ENCODE peak calls at places on chromosomes 6 and 20, in ten cellular contexts. V, W, L, Y, U, I, A, J, Q and X are unnamed samples.
A peak's percentile ranks its signal among the peaks of the same experiment; 100 is the strongest.

GRCh38 chr6:165663736-165664552 is 903 bp upstream of the PDE10A start:
- DNase-seq in V (no peak), W (peak; percentile 50), L (no peak), Y (peak; percentile 24), U (peak; percentile 10), I (no peak), A (peak; percentile 68), J (no peak), Q (peak; percentile 4), X (no peak)

GRCh38 chr6:139765825-139766285 is 391.4 kb upstream of the CITED2 start:
- DNase-seq in V (no peak), W (no peak), L (no peak), Y (peak; percentile 44), U (no peak), I (peak; percentile 61), A (no peak), J (no peak), Q (peak; percentile 33), X (peak; percentile 60)

GRCh38 chr20:4045741-4046140 is 30.4 kb upstream of the RNF24 start:
- DNase-seq in V (no peak), W (no peak), L (no peak), Y (peak; percentile 60), U (no peak), I (peak; percentile 74), A (no peak), J (no peak), Q (peak; percentile 79), X (peak; percentile 51)

GRCh38 chr6:168919455-168920179 is 334.0 kb downstream of the THBS2 start:
- DNase-seq in V (no peak), W (no peak), L (no peak), Y (no peak), U (no peak), I (no peak), A (no peak), J (no peak), Q (no peak), X (no peak)

GRCh38 chr20:60073504-60073903 is 115.3 kb downstream of the CDH26 start:
- DNase-seq in V (no peak), W (no peak), L (no peak), Y (no peak), U (no peak), I (no peak), A (no peak), J (no peak), Q (no peak), X (no peak)

GRCh38 chr6:161367472-161367871 is 93.6 kb upstream of the AGPAT4 start:
- DNase-seq in V (no peak), W (no peak), L (peak; percentile 31), Y (no peak), U (no peak), I (no peak), A (no peak), J (no peak), Q (no peak), X (no peak)

GRCh38 chr6:165091121-165091785 is 218.2 kb downstream of the C6orf118 start:
- DNase-seq in V (no peak), W (no peak), L (no peak), Y (no peak), U (no peak), I (no peak), A (no peak), J (no peak), Q (peak; percentile 64), X (no peak)

GRCh38 chr6:26086214-26086613 is 1.0 kb upstream of the HFE start:
- DNase-seq in V (no peak), W (no peak), L (no peak), Y (no peak), U (no peak), I (no peak), A (no peak), J (peak; percentile 72), Q (no peak), X (no peak)

GRCh38 chr6:122494665-122495272 is 23.2 kb upstream of the SERINC1 start:
- DNase-seq in V (peak; percentile 36), W (no peak), L (no peak), Y (peak; percentile 36), U (no peak), I (no peak), A (no peak), J (no peak), Q (no peak), X (no peak)

GRCh38 chr20:62063981-62064787 is 1.5 kb downstream of the TAF4 start:
- DNase-seq in V (no peak), W (peak; percentile 60), L (no peak), Y (peak; percentile 27), U (no peak), I (peak; percentile 15), A (peak; percentile 62), J (no peak), Q (no peak), X (peak; percentile 11)

GRCh38 chr6:28212510-28213212 is 12.4 kb upstream of the ZSCAN9 start:
- DNase-seq in V (peak; percentile 58), W (no peak), L (peak; percentile 87), Y (peak; percentile 96), U (peak; percentile 82), I (peak; percentile 93), A (peak; percentile 78), J (no peak), Q (peak; percentile 86), X (peak; percentile 89)

GRCh38 chr6:18491303-18492090 is 104.3 kb downstream of the RNF144B start:
- DNase-seq in V (no peak), W (no peak), L (no peak), Y (peak; percentile 77), U (no peak), I (peak; percentile 55), A (no peak), J (no peak), Q (no peak), X (peak; percentile 10)

GRCh38 chr6:225121-225721 is 67.1 kb upstream of the DUSP22 start:
- DNase-seq in V (no peak), W (no peak), L (no peak), Y (peak; percentile 98), U (no peak), I (peak; percentile 15), A (no peak), J (peak; percentile 70), Q (no peak), X (no peak)

GRCh38 chr6:40928302-40928701 is 110.7 kb downstream of the UNC5CL start:
- DNase-seq in V (no peak), W (no peak), L (no peak), Y (no peak), U (no peak), I (no peak), A (no peak), J (no peak), Q (no peak), X (no peak)

GRCh38 chr20:5553194-5553815 is 196.9 kb upstream of the SHLD1 start:
- DNase-seq in V (no peak), W (no peak), L (no peak), Y (no peak), U (no peak), I (no peak), A (no peak), J (no peak), Q (no peak), X (no peak)
- H3K4me3 ChIP-seq in V (no peak overlapping the region), W (no peak overlapping the region), L (no peak overlapping the region), Y (no peak overlapping the region), U (no peak overlapping the region), I (no peak overlapping the region), A (no peak overlapping the region), J (no peak overlapping the region), Q (no peak overlapping the region), X (no peak overlapping the region)

GRCh38 chr6:159203304-159204005 is 34.3 kb downstream of the FNDC1 start:
- DNase-seq in V (no peak), W (no peak), L (no peak), Y (peak; percentile 1), U (peak; percentile 89), I (peak; percentile 96), A (no peak), J (no peak), Q (peak; percentile 98), X (peak; percentile 93)

GRCh38 chr6:159197251-159197650 is 28.1 kb downstream of the FNDC1 start:
- DNase-seq in V (no peak), W (no peak), L (no peak), Y (no peak), U (no peak), I (no peak), A (no peak), J (no peak), Q (no peak), X (no peak)

GRCh38 chr6:159196430-159196829 is 27.2 kb downstream of the FNDC1 start:
- DNase-seq in V (no peak), W (no peak), L (no peak), Y (no peak), U (no peak), I (no peak), A (no peak), J (no peak), Q (no peak), X (no peak)

GRCh38 chr6:159204605-159205004 is 35.4 kb downstream of the FNDC1 start:
- DNase-seq in V (no peak), W (no peak), L (no peak), Y (no peak), U (no peak), I (no peak), A (no peak), J (no peak), Q (no peak), X (no peak)

GRCh38 chr6:159201336-159201735 is 32.1 kb downstream of the FNDC1 start:
- DNase-seq in V (no peak), W (no peak), L (no peak), Y (no peak), U (no peak), I (no peak), A (no peak), J (no peak), Q (no peak), X (no peak)
- H3K4me3 ChIP-seq in V (no peak overlapping the region), W (no peak overlapping the region), L (no peak overlapping the region), Y (no peak overlapping the region), U (no peak overlapping the region), I (no peak overlapping the region), A (no peak overlapping the region), J (no peak overlapping the region), Q (no peak overlapping the region), X (no peak overlapping the region)

GRCh38 chr20:10739134-10739533 is 65.3 kb upstream of the JAG1 start:
- DNase-seq in V (no peak), W (no peak), L (no peak), Y (no peak), U (no peak), I (no peak), A (no peak), J (no peak), Q (no peak), X (no peak)
- H3K4me3 ChIP-seq in V (no peak overlapping the region), W (peak overlapping the region; percentile 40), L (no peak overlapping the region), Y (peak overlapping the region; percentile 19), U (peak overlapping the region; percentile 66), I (peak overlapping the region; percentile 24), A (no peak overlapping the region), J (no peak overlapping the region), Q (peak overlapping the region; percentile 37), X (peak overlapping the region; percentile 28)

GRCh38 chr6:80006541-80006940 is 2.1 kb downstream of the TTK start:
- DNase-seq in V (no peak), W (no peak), L (no peak), Y (no peak), U (no peak), I (no peak), A (no peak), J (no peak), Q (peak; percentile 11), X (no peak)
- H3K4me3 ChIP-seq in V (no peak overlapping the region), W (no peak overlapping the region), L (no peak overlapping the region), Y (no peak overlapping the region), U (no peak overlapping the region), I (no peak overlapping the region), A (peak overlapping the region; percentile 90), J (no peak overlapping the region), Q (no peak overlapping the region), X (no peak overlapping the region)

GRCh38 chr20:63431944-63432343 is 40.5 kb downstream of the KCNQ2 start:
- DNase-seq in V (no peak), W (no peak), L (no peak), Y (no peak), U (no peak), I (no peak), A (no peak), J (no peak), Q (no peak), X (no peak)
- H3K4me3 ChIP-seq in V (no peak overlapping the region), W (no peak overlapping the region), L (no peak overlapping the region), Y (no peak overlapping the region), U (no peak overlapping the region), I (no peak overlapping the region), A (no peak overlapping the region), J (no peak overlapping the region), Q (no peak overlapping the region), X (no peak overlapping the region)